ENCODE peak calls at places on chromosomes 6 and 20, in six cellular contexts. H is cardiac muscle cell; P is CD4-positive, CD25-positive, alpha-beta regulatory T cell; C is pancreas; Z is adrenal gland; K is SJSA1. N is an unnamed sample.

GRCh38 chr6:170286246-170286933 is 4.5 kb downstream of the DLL1 start:
- DNase-seq in H (peak; percentile 87), P (no peak), C (no peak), Z (no peak), K (no peak), N (no peak)

GRCh38 chr20:47490795-47491194 is 10.9 kb upstream of the NCOA3 start:
- DNase-seq in H (no peak), P (no peak), C (no peak), Z (no peak), K (no peak), N (no peak)

GRCh38 chr20:8602389-8603116 is 466.3 kb upstream of the PLCB4 start:
- DNase-seq in H (peak; percentile 14), P (no peak), C (no peak), Z (no peak), K (no peak), N (no peak)

GRCh38 chr6:130997061-130997753 is 65.8 kb downstream of the EPB41L2 start:
- DNase-seq in H (peak; percentile 76), P (no peak), C (no peak), Z (no peak), K (no peak), N (no peak)

GRCh38 chr20:7994809-7995208 is 24.8 kb downstream of the TMX4 start:
- DNase-seq in H (no peak), P (no peak), C (no peak), Z (no peak), K (no peak), N (no peak)

GRCh38 chr6:135962731-135963130 is 111.2 kb downstream of the PDE7B start:
- DNase-seq in H (peak; percentile 92), P (no peak), C (no peak), Z (no peak), K (peak; percentile 47), N (peak; percentile 18)

GRCh38 chr6:144931172-144932035 is 646.3 kb downstream of the UTRN start:
- DNase-seq in H (peak; percentile 54), P (no peak), C (peak; percentile 32), Z (peak; percentile 79), K (peak; percentile 49), N (no peak)

GRCh38 chr6:169724554-169725269 is 412 bp upstream of the PHF10 start:
- DNase-seq in H (no peak), P (peak; percentile 66), C (peak; percentile 52), Z (peak; percentile 63), K (no peak), N (no peak)

GRCh38 chr6:40950986-40951730 is 87.9 kb downstream of the UNC5CL start:
- DNase-seq in H (no peak), P (no peak), C (no peak), Z (no peak), K (peak; percentile 72), N (no peak)

GRCh38 chr6:132491303-132491702 is 21.6 kb downstream of the STX7 start:
- DNase-seq in H (peak; percentile 70), P (no peak), C (no peak), Z (no peak), K (no peak), N (no peak)

GRCh38 chr6:135179920-135180457 is 1.1 kb upstream of the MYB start:
- DNase-seq in H (no peak), P (no peak), C (no peak), Z (no peak), K (no peak), N (no peak)

GRCh38 chr20:46013826-46014516 is 5.3 kb downstream of the MMP9 start:
- DNase-seq in H (peak; percentile 52), P (peak; percentile 56), C (no peak), Z (peak; percentile 65), K (no peak), N (no peak)

GRCh38 chr6:14571728-14572127 is 454.2 kb downstream of the CD83 start:
- DNase-seq in H (no peak), P (no peak), C (no peak), Z (no peak), K (no peak), N (no peak)

GRCh38 chr6:12898603-12899002 is 182.0 kb downstream of the PHACTR1 start:
- DNase-seq in H (no peak), P (no peak), C (no peak), Z (no peak), K (no peak), N (no peak)

GRCh38 chr6:156833755-156834154 is 56.6 kb downstream of the ARID1B start:
- DNase-seq in H (no peak), P (no peak), C (no peak), Z (no peak), K (no peak), N (no peak)

GRCh38 chr6:93932175-93932574 is 512.8 kb upstream of the EPHA7 start:
- DNase-seq in H (no peak), P (no peak), C (no peak), Z (no peak), K (no peak), N (no peak)

GRCh38 chr6:42777126-42777822 is 4.6 kb upstream of the BICRAL start:
- DNase-seq in H (no peak), P (no peak), C (no peak), Z (no peak), K (no peak), N (no peak)

DNA sequence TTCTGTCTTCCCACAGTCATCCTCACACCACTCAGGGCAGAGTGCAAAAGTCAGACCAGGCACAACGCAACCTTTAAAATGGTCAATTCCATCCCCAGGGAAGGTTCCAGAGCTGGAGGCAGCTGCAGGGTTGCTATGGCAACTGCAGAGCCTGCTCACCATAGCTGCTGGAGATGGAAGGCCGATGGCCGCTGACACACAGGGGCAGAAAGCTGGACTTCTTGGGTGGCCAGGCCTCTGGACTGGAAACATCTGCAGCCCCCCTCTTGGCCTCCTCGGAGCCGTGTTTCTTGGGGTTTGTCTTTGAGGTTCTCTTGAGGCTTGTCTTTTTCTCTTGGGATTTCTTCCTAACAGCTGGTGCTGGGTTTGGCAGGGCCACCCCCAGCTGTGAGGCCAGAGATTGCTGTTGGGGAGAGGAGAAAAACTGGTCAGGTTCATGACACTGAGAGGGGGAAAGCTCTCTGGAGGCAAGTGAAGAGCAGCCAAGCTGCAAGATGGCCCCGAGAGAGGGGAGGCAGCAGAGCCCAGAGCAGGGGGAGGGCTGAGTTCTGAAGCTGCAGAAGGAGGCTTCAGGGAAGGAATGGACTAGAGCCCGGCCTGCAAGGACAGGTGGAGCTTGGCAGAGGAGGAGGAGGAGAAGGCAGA is 10.2 kb downstream of the BNIP5 start:
- DNase-seq in H (peak; percentile 67), P (no peak), C (no peak), Z (peak; percentile 75), K (no peak), N (no peak)
- H3K27ac ChIP-seq in H (no peak overlapping the region), P (no peak overlapping the region), C (no peak overlapping the region), Z (no peak overlapping the region), K (no peak overlapping the region), N (no peak overlapping the region)

GRCh38 chr6:90273863-90274262 is 22.8 kb downstream of the BACH2 start:
- DNase-seq in H (no peak), P (no peak), C (no peak), Z (no peak), K (no peak), N (no peak)
- H3K27ac ChIP-seq in H (no peak overlapping the region), P (peak overlapping the region; percentile 92), C (no peak overlapping the region), Z (no peak overlapping the region), K (no peak overlapping the region), N (no peak overlapping the region)

GRCh38 chr6:16592550-16592892 is 168.7 kb downstream of the ATXN1 start:
- DNase-seq in H (no peak), P (no peak), C (no peak), Z (no peak), K (no peak), N (no peak)

GRCh38 chr6:16591681-16592549 is 169.3 kb downstream of the ATXN1 start:
- DNase-seq in H (no peak), P (no peak), C (no peak), Z (no peak), K (no peak), N (no peak)

GRCh38 chr6:16595514-16595913 is 165.7 kb downstream of the ATXN1 start:
- DNase-seq in H (no peak), P (no peak), C (no peak), Z (no peak), K (no peak), N (no peak)

GRCh38 chr6:16596890-16597331 is 164.3 kb downstream of the ATXN1 start:
- DNase-seq in H (no peak), P (no peak), C (no peak), Z (no peak), K (no peak), N (no peak)

GRCh38 chr6:16594849-16595248 is 166.4 kb downstream of the ATXN1 start:
- DNase-seq in H (no peak), P (no peak), C (no peak), Z (no peak), K (no peak), N (no peak)
- H3K27ac ChIP-seq in H (no peak overlapping the region), P (no peak overlapping the region), C (no peak overlapping the region), Z (no peak overlapping the region), K (no peak overlapping the region), N (no peak overlapping the region)

DNA sequence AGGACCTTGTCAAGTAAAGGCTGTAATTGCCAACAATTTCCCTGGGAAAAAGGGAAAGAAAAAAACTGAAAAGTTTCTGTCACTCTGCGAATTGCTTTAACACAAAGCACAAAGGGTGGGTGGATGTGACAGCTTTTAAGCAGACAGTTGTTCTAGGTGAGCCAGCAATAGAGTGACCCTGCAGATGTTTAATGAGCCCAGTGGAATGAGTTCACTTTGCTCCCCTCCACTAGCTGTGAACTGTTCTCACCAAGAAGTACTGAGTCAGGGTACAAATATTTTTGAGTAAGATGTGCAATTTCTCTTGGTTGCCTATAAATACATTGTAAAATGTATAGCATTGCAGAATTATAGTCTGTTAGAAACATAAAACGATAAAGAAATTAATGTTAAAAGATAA is 26.2 kb upstream of the LRRC1 start:
- DNase-seq in H (no peak), P (no peak), C (no peak), Z (no peak), K (no peak), N (no peak)
- H3K27ac ChIP-seq in H (no peak overlapping the region), P (no peak overlapping the region), C (no peak overlapping the region), Z (no peak overlapping the region), K (no peak overlapping the region), N (no peak overlapping the region)

GRCh38 chr20:57959589-57959988 is 249.8 kb upstream of the PMEPA1 start:
- DNase-seq in H (no peak), P (no peak), C (no peak), Z (no peak), K (no peak), N (no peak)
- H3K27ac ChIP-seq in H (no peak overlapping the region), P (no peak overlapping the region), C (peak overlapping the region; percentile 70), Z (no peak overlapping the region), K (no peak overlapping the region), N (no peak overlapping the region)